ENCODE peak calls at places on chromosomes 13 and 19, in six cellular contexts. One of them, this sample, is unnamed.
A peak's percentile ranks its signal among the peaks of the same experiment; 100 is the strongest.

GRCh38 chr19:1858412-1859081 is 4.8 kb downstream of the KLF16 start:
- DNase-seq in KG1: no peak
- DNase-seq in naive thymus-derived CD8-positive, alpha-beta T cell: no peak
- DNase-seq in kidney: peak; percentile 77
- DNase-seq in HFFc6: no peak
- DNase-seq in brain microvascular endothelial cell: no peak
- DNase-seq in this sample: no peak

GRCh38 chr19:32012206-32012605 is 333.2 kb upstream of the ZNF507 start:
- DNase-seq in KG1: no peak
- DNase-seq in naive thymus-derived CD8-positive, alpha-beta T cell: no peak
- DNase-seq in kidney: no peak
- DNase-seq in HFFc6: no peak
- DNase-seq in brain microvascular endothelial cell: no peak
- DNase-seq in this sample: no peak

GRCh38 chr13:59000770-59001169 is 1163.0 kb downstream of the DIAPH3 start:
- DNase-seq in KG1: no peak
- DNase-seq in naive thymus-derived CD8-positive, alpha-beta T cell: no peak
- DNase-seq in kidney: no peak
- DNase-seq in HFFc6: no peak
- DNase-seq in brain microvascular endothelial cell: peak; percentile 11
- DNase-seq in this sample: no peak

GRCh38 chr19:13962738-13963602 is 10.7 kb downstream of the DCAF15 start:
- DNase-seq in KG1: no peak
- DNase-seq in naive thymus-derived CD8-positive, alpha-beta T cell: no peak
- DNase-seq in kidney: peak; percentile 78
- DNase-seq in HFFc6: no peak
- DNase-seq in brain microvascular endothelial cell: no peak
- DNase-seq in this sample: no peak

GRCh38 chr19:18475004-18475453 is 37.1 kb upstream of the ISYNA1 start:
- DNase-seq in KG1: no peak
- DNase-seq in naive thymus-derived CD8-positive, alpha-beta T cell: no peak
- DNase-seq in kidney: no peak
- DNase-seq in HFFc6: no peak
- DNase-seq in brain microvascular endothelial cell: no peak
- DNase-seq in this sample: no peak

GRCh38 chr19:5927439-5927821 is 13.4 kb downstream of the CAPS start:
- DNase-seq in KG1: no peak
- DNase-seq in naive thymus-derived CD8-positive, alpha-beta T cell: no peak
- DNase-seq in kidney: no peak
- DNase-seq in HFFc6: no peak
- DNase-seq in brain microvascular endothelial cell: no peak
- DNase-seq in this sample: no peak

GRCh38 chr13:21925720-21926119 is 254.8 kb downstream of the FGF9 start:
- DNase-seq in KG1: no peak
- DNase-seq in naive thymus-derived CD8-positive, alpha-beta T cell: no peak
- DNase-seq in kidney: no peak
- DNase-seq in HFFc6: no peak
- DNase-seq in brain microvascular endothelial cell: no peak
- DNase-seq in this sample: no peak

GRCh38 chr13:49305824-49306425 is 58.2 kb downstream of the CDADC1 start:
- DNase-seq in KG1: no peak
- DNase-seq in naive thymus-derived CD8-positive, alpha-beta T cell: no peak
- DNase-seq in kidney: no peak
- DNase-seq in HFFc6: no peak
- DNase-seq in brain microvascular endothelial cell: no peak
- DNase-seq in this sample: no peak

GRCh38 chr19:45973564-45974338 is at the start of gene NOVA2:
- DNase-seq in KG1: no peak
- DNase-seq in naive thymus-derived CD8-positive, alpha-beta T cell: no peak
- DNase-seq in kidney: peak; percentile 91
- DNase-seq in HFFc6: no peak
- DNase-seq in brain microvascular endothelial cell: peak; percentile 56
- DNase-seq in this sample: peak; percentile 81

GRCh38 chr19:2461751-2462634 is 5.2 kb upstream of the LMNB2 start:
- DNase-seq in KG1: no peak
- DNase-seq in naive thymus-derived CD8-positive, alpha-beta T cell: peak; percentile 44
- DNase-seq in kidney: peak; percentile 81
- DNase-seq in HFFc6: peak; percentile 50
- DNase-seq in brain microvascular endothelial cell: no peak
- DNase-seq in this sample: no peak

GRCh38 chr19:7815325-7815724 is 14.7 kb upstream of the EVI5L start:
- DNase-seq in KG1: no peak
- DNase-seq in naive thymus-derived CD8-positive, alpha-beta T cell: peak; percentile 30
- DNase-seq in kidney: no peak
- DNase-seq in HFFc6: no peak
- DNase-seq in brain microvascular endothelial cell: no peak
- DNase-seq in this sample: no peak

GRCh38 chr19:17214531-17215124 is 529 bp upstream of the USE1 start:
- DNase-seq in KG1: no peak
- DNase-seq in naive thymus-derived CD8-positive, alpha-beta T cell: no peak
- DNase-seq in kidney: no peak
- DNase-seq in HFFc6: no peak
- DNase-seq in brain microvascular endothelial cell: no peak
- DNase-seq in this sample: no peak

GRCh38 chr13:98975822-98976261 is 2.0 kb downstream of the DOCK9 start:
- DNase-seq in KG1: no peak
- DNase-seq in naive thymus-derived CD8-positive, alpha-beta T cell: no peak
- DNase-seq in kidney: no peak
- DNase-seq in HFFc6: no peak
- DNase-seq in brain microvascular endothelial cell: no peak
- DNase-seq in this sample: no peak

GRCh38 chr19:49871349-49871985 is 4.1 kb upstream of the PNKP start:
- DNase-seq in KG1: no peak
- DNase-seq in naive thymus-derived CD8-positive, alpha-beta T cell: no peak
- DNase-seq in kidney: no peak
- DNase-seq in HFFc6: no peak
- DNase-seq in brain microvascular endothelial cell: no peak
- DNase-seq in this sample: no peak

This sample was measured in caudate nucleus.